ENCODE peak calls at places on chromosomes 12 and 14, in five cellular contexts. One of them, this sample, is unnamed. For H3K4me1, the result is how much of the 10 kb centered on the place peaks cover.

GRCh38 chr12:9049520-9050133 is 60.3 kb downstream of the KLRG1 start:
- DNase-seq in cardiac muscle cell: peak
- DNase-seq in A549: peak
- DNase-seq in gastrocnemius medialis: no peak
- DNase-seq in CD4-positive, alpha-beta memory T cell: peak
- DNase-seq in this sample: peak

GRCh38 chr14:22972313-22972930 is 9.9 kb downstream of the AJUBA start:
- DNase-seq in cardiac muscle cell: no peak
- DNase-seq in A549: no peak
- DNase-seq in gastrocnemius medialis: no peak
- DNase-seq in CD4-positive, alpha-beta memory T cell: no peak
- DNase-seq in this sample: no peak

GRCh38 chr14:21382095-21382494 is 1.7 kb downstream of the SUPT16H start:
- DNase-seq in cardiac muscle cell: no peak
- DNase-seq in A549: no peak
- DNase-seq in gastrocnemius medialis: no peak
- DNase-seq in CD4-positive, alpha-beta memory T cell: no peak
- DNase-seq in this sample: no peak

GRCh38 chr14:67949771-67950170 is 130.2 kb downstream of the RAD51B start:
- DNase-seq in cardiac muscle cell: no peak
- DNase-seq in A549: no peak
- DNase-seq in gastrocnemius medialis: no peak
- DNase-seq in CD4-positive, alpha-beta memory T cell: no peak
- DNase-seq in this sample: no peak

GRCh38 chr12:31591308-31591901 is 469 bp upstream of the DENND5B start:
- DNase-seq in cardiac muscle cell: peak
- DNase-seq in A549: peak
- DNase-seq in gastrocnemius medialis: peak
- DNase-seq in CD4-positive, alpha-beta memory T cell: no peak
- DNase-seq in this sample: peak

GRCh38 chr12:14696265-14696741 is at the start of gene GUCY2C:
- DNase-seq in cardiac muscle cell: no peak
- DNase-seq in A549: no peak
- DNase-seq in gastrocnemius medialis: no peak
- DNase-seq in CD4-positive, alpha-beta memory T cell: no peak
- DNase-seq in this sample: peak

GRCh38 chr12:55624056-55624455 is 12.6 kb upstream of the OR10P1 start:
- DNase-seq in cardiac muscle cell: no peak
- DNase-seq in A549: no peak
- DNase-seq in gastrocnemius medialis: no peak
- DNase-seq in CD4-positive, alpha-beta memory T cell: no peak
- DNase-seq in this sample: no peak

GRCh38 chr14:104557766-104558165 is 21.8 kb upstream of the C14orf180 start:
- DNase-seq in cardiac muscle cell: no peak
- DNase-seq in A549: no peak
- DNase-seq in gastrocnemius medialis: no peak
- DNase-seq in CD4-positive, alpha-beta memory T cell: no peak
- DNase-seq in this sample: no peak

GRCh38 chr12:123966596-123966995 is 6.0 kb downstream of the CCDC92 start:
- DNase-seq in cardiac muscle cell: no peak
- DNase-seq in A549: no peak
- DNase-seq in gastrocnemius medialis: no peak
- DNase-seq in CD4-positive, alpha-beta memory T cell: no peak
- DNase-seq in this sample: no peak

GRCh38 chr14:34911209-34912150 is 36.3 kb upstream of the BAZ1A start:
- DNase-seq in cardiac muscle cell: peak
- DNase-seq in A549: no peak
- DNase-seq in gastrocnemius medialis: no peak
- DNase-seq in CD4-positive, alpha-beta memory T cell: no peak
- DNase-seq in this sample: no peak

GRCh38 chr12:121038861-121039654 is at the start of gene OASL:
- DNase-seq in cardiac muscle cell: no peak
- DNase-seq in A549: no peak
- DNase-seq in gastrocnemius medialis: no peak
- DNase-seq in CD4-positive, alpha-beta memory T cell: peak
- DNase-seq in this sample: peak

GRCh38 chr12:5535531-5535930 is 103.6 kb downstream of the NTF3 start:
- DNase-seq in cardiac muscle cell: no peak
- DNase-seq in A549: no peak
- DNase-seq in gastrocnemius medialis: no peak
- DNase-seq in CD4-positive, alpha-beta memory T cell: no peak
- DNase-seq in this sample: no peak

GRCh38 chr12:128813883-128814282 is 9.9 kb downstream of the SLC15A4 start:
- DNase-seq in cardiac muscle cell: no peak
- DNase-seq in A549: no peak
- DNase-seq in gastrocnemius medialis: no peak
- DNase-seq in CD4-positive, alpha-beta memory T cell: no peak
- DNase-seq in this sample: no peak

GRCh38 chr12:39647383-39647782 is 27.8 kb upstream of the ABCD2 start:
- DNase-seq in cardiac muscle cell: no peak
- DNase-seq in A549: no peak
- DNase-seq in gastrocnemius medialis: no peak
- DNase-seq in CD4-positive, alpha-beta memory T cell: no peak
- DNase-seq in this sample: no peak

GRCh38 chr14:83164016-83164415 is 1630.4 kb upstream of the SEL1L start:
- DNase-seq in cardiac muscle cell: peak
- DNase-seq in A549: no peak
- DNase-seq in gastrocnemius medialis: no peak
- DNase-seq in CD4-positive, alpha-beta memory T cell: no peak
- DNase-seq in this sample: no peak

GRCh38 chr14:100532154-100532915 is 54.9 kb downstream of the BEGAIN start:
- DNase-seq in cardiac muscle cell: no peak
- DNase-seq in A549: no peak
- DNase-seq in gastrocnemius medialis: no peak
- DNase-seq in CD4-positive, alpha-beta memory T cell: no peak
- DNase-seq in this sample: no peak

GRCh38 chr12:93571854-93572711 is at the start of gene SOCS2:
- DNase-seq in cardiac muscle cell: peak
- DNase-seq in A549: no peak
- DNase-seq in gastrocnemius medialis: no peak
- DNase-seq in CD4-positive, alpha-beta memory T cell: peak
- DNase-seq in this sample: peak

GRCh38 chr14:101183376-101184103 is 280.0 kb upstream of the RTL1 start:
- DNase-seq in cardiac muscle cell: peak
- DNase-seq in A549: no peak
- DNase-seq in gastrocnemius medialis: no peak
- DNase-seq in CD4-positive, alpha-beta memory T cell: no peak
- DNase-seq in this sample: no peak

GRCh38 chr12:5518584-5519365 is 86.9 kb downstream of the NTF3 start:
- DNase-seq in cardiac muscle cell: no peak
- DNase-seq in A549: no peak
- DNase-seq in gastrocnemius medialis: no peak
- DNase-seq in CD4-positive, alpha-beta memory T cell: no peak
- DNase-seq in this sample: no peak

GRCh38 chr12:76942276-76942675 is 63.5 kb upstream of the CSRP2 start:
- DNase-seq in cardiac muscle cell: no peak
- DNase-seq in A549: no peak
- DNase-seq in gastrocnemius medialis: no peak
- DNase-seq in CD4-positive, alpha-beta memory T cell: no peak
- DNase-seq in this sample: no peak

GRCh38 chr12:111451649-111452129 is 46.0 kb downstream of the SH2B3 start:
- DNase-seq in cardiac muscle cell: peak
- DNase-seq in A549: peak
- DNase-seq in gastrocnemius medialis: no peak
- DNase-seq in CD4-positive, alpha-beta memory T cell: peak
- DNase-seq in this sample: peak

GRCh38 chr12:104056419-104056972 is 6.5 kb upstream of the GLT8D2 start:
- DNase-seq in cardiac muscle cell: no peak
- DNase-seq in A549: no peak
- DNase-seq in gastrocnemius medialis: no peak
- DNase-seq in CD4-positive, alpha-beta memory T cell: no peak
- DNase-seq in this sample: no peak

GRCh38 chr12:39605996-39606395 is 13.6 kb downstream of the ABCD2 start:
- DNase-seq in cardiac muscle cell: no peak
- DNase-seq in A549: peak
- DNase-seq in gastrocnemius medialis: no peak
- DNase-seq in CD4-positive, alpha-beta memory T cell: no peak
- DNase-seq in this sample: no peak

GRCh38 chr14:81220488-81220766 is 332 bp downstream of the GTF2A1 start:
- DNase-seq in cardiac muscle cell: no peak
- DNase-seq in A549: no peak
- DNase-seq in gastrocnemius medialis: no peak
- DNase-seq in CD4-positive, alpha-beta memory T cell: no peak
- DNase-seq in this sample: no peak

GRCh38 chr14:80669416-80669815 is 272.1 kb downstream of the CEP128 start:
- DNase-seq in cardiac muscle cell: no peak
- DNase-seq in A549: no peak
- DNase-seq in gastrocnemius medialis: no peak
- DNase-seq in CD4-positive, alpha-beta memory T cell: no peak
- DNase-seq in this sample: no peak

GRCh38 chr14:99214701-99215100 is 57.3 kb downstream of the BCL11B start:
- DNase-seq in cardiac muscle cell: no peak
- DNase-seq in A549: no peak
- DNase-seq in gastrocnemius medialis: no peak
- DNase-seq in CD4-positive, alpha-beta memory T cell: no peak
- DNase-seq in this sample: no peak

GRCh38 chr14:99217066-99217465 is 54.9 kb downstream of the BCL11B start:
- DNase-seq in cardiac muscle cell: no peak
- DNase-seq in A549: no peak
- DNase-seq in gastrocnemius medialis: no peak
- DNase-seq in CD4-positive, alpha-beta memory T cell: no peak
- DNase-seq in this sample: no peak

GRCh38 chr14:99215277-99215676 is 56.7 kb downstream of the BCL11B start:
- DNase-seq in cardiac muscle cell: no peak
- DNase-seq in A549: no peak
- DNase-seq in gastrocnemius medialis: no peak
- DNase-seq in CD4-positive, alpha-beta memory T cell: no peak
- DNase-seq in this sample: no peak

GRCh38 chr14:99217556-99217955 is 54.4 kb downstream of the BCL11B start:
- DNase-seq in cardiac muscle cell: no peak
- DNase-seq in A549: no peak
- DNase-seq in gastrocnemius medialis: no peak
- DNase-seq in CD4-positive, alpha-beta memory T cell: no peak
- DNase-seq in this sample: no peak

DNA sequence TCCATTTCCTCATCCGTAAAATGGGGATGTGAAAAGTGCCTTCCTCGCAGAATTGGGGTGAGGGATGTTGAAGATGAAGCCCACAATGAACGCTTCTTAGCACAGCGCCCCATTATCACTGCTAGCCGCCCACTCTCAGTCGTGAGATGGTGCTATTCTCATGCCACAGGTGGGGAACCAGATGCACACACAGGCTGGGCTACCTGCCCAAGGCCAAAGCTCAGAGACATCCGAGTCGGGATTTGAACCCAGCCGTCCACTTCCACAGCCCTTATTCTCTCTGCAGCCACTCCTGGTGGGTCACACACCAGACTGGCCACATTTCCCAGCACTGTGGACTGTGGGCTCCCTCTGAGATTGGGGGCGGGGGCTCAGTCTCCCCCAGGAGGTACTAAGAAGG is 55.8 kb downstream of the BCL11B start:
- DNase-seq in cardiac muscle cell: no peak
- DNase-seq in A549: no peak
- DNase-seq in gastrocnemius medialis: no peak
- DNase-seq in CD4-positive, alpha-beta memory T cell: no peak
- DNase-seq in this sample: no peak
- H3K27ac ChIP-seq in cardiac muscle cell: no peak
- H3K27ac ChIP-seq in A549: no peak
- H3K27ac ChIP-seq in gastrocnemius medialis: no peak
- H3K27ac ChIP-seq in CD4-positive, alpha-beta memory T cell: peak
- H3K27ac ChIP-seq in this sample: no peak

GRCh38 chr14:77318006-77318553 is 2.6 kb downstream of the POMT2 start:
- DNase-seq in cardiac muscle cell: no peak
- DNase-seq in A549: no peak
- DNase-seq in gastrocnemius medialis: no peak
- DNase-seq in CD4-positive, alpha-beta memory T cell: no peak
- DNase-seq in this sample: no peak

GRCh38 chr14:77320238-77320935 is at the start of gene POMT2:
- DNase-seq in cardiac muscle cell: peak
- DNase-seq in A549: peak
- DNase-seq in gastrocnemius medialis: peak
- DNase-seq in CD4-positive, alpha-beta memory T cell: peak
- DNase-seq in this sample: peak

GRCh38 chr14:77322209-77322902 is 1.5 kb downstream of the GSTZ1 start:
- DNase-seq in cardiac muscle cell: no peak
- DNase-seq in A549: peak
- DNase-seq in gastrocnemius medialis: no peak
- DNase-seq in CD4-positive, alpha-beta memory T cell: no peak
- DNase-seq in this sample: no peak

GRCh38 chr14:77316872-77317271 is 3.8 kb downstream of the POMT2 start:
- DNase-seq in cardiac muscle cell: no peak
- DNase-seq in A549: no peak
- DNase-seq in gastrocnemius medialis: peak
- DNase-seq in CD4-positive, alpha-beta memory T cell: no peak
- DNase-seq in this sample: peak

GRCh38 chr14:77319416-77319815 is 1.3 kb downstream of the POMT2 start:
- DNase-seq in cardiac muscle cell: no peak
- DNase-seq in A549: no peak
- DNase-seq in gastrocnemius medialis: no peak
- DNase-seq in CD4-positive, alpha-beta memory T cell: no peak
- DNase-seq in this sample: no peak
- H3K4me3 ChIP-seq in cardiac muscle cell: no peak
- H3K4me3 ChIP-seq in A549: peak
- H3K4me3 ChIP-seq in gastrocnemius medialis: no peak
- H3K4me3 ChIP-seq in CD4-positive, alpha-beta memory T cell: no peak
- H3K4me3 ChIP-seq in this sample: no peak

GRCh38 chr12:3191450-3191849 is 114.3 kb downstream of the TSPAN9 start:
- DNase-seq in cardiac muscle cell: no peak
- DNase-seq in A549: no peak
- DNase-seq in gastrocnemius medialis: no peak
- DNase-seq in CD4-positive, alpha-beta memory T cell: no peak
- DNase-seq in this sample: no peak

GRCh38 chr12:3193755-3194154 is 116.6 kb downstream of the TSPAN9 start:
- DNase-seq in cardiac muscle cell: no peak
- DNase-seq in A549: no peak
- DNase-seq in gastrocnemius medialis: no peak
- DNase-seq in CD4-positive, alpha-beta memory T cell: no peak
- DNase-seq in this sample: no peak

GRCh38 chr12:3190101-3190500 is 112.9 kb downstream of the TSPAN9 start:
- DNase-seq in cardiac muscle cell: no peak
- DNase-seq in A549: no peak
- DNase-seq in gastrocnemius medialis: no peak
- DNase-seq in CD4-positive, alpha-beta memory T cell: no peak
- DNase-seq in this sample: peak

GRCh38 chr12:3193131-3193530 is 116.0 kb downstream of the TSPAN9 start:
- DNase-seq in cardiac muscle cell: no peak
- DNase-seq in A549: no peak
- DNase-seq in gastrocnemius medialis: no peak
- DNase-seq in CD4-positive, alpha-beta memory T cell: no peak
- DNase-seq in this sample: no peak

DNA sequence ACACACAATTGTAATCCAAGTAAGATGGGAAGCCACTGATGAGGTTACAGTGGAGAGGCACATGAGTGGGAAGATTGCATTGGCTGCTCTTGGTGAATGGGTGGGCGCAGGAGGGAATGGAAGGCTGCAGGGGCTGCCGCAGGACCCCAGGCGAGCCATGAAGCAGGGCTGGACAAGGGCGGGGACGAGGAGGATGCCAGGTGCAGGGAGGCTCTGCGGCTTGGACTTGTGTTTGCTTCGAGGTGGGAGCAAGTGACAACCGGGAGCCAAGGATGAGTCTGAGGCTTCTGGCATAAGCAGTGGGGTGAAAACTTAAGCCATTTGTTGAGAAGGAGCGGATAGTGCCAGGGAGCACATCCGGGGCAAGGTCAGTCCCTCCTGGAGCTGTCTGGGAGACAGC is 115.0 kb downstream of the TSPAN9 start:
- DNase-seq in cardiac muscle cell: no peak
- DNase-seq in A549: no peak
- DNase-seq in gastrocnemius medialis: no peak
- DNase-seq in CD4-positive, alpha-beta memory T cell: no peak
- DNase-seq in this sample: no peak
- H3K4me1 ChIP-seq in cardiac muscle cell: under half
- H3K4me1 ChIP-seq in A549: under half
- H3K4me1 ChIP-seq in gastrocnemius medialis: under half
- H3K4me1 ChIP-seq in CD4-positive, alpha-beta memory T cell: under half
- H3K4me1 ChIP-seq in this sample: under half

GRCh38 chr12:101857043-101857558 is 20.3 kb upstream of the DRAM1 start:
- DNase-seq in cardiac muscle cell: no peak
- DNase-seq in A549: peak
- DNase-seq in gastrocnemius medialis: no peak
- DNase-seq in CD4-positive, alpha-beta memory T cell: no peak
- DNase-seq in this sample: no peak
- H3K27ac ChIP-seq in cardiac muscle cell: no peak
- H3K27ac ChIP-seq in A549: peak
- H3K27ac ChIP-seq in gastrocnemius medialis: no peak
- H3K27ac ChIP-seq in CD4-positive, alpha-beta memory T cell: no peak
- H3K27ac ChIP-seq in this sample: no peak

This sample was measured in small intestine.